ENCODE peak calls at places on chromosomes 1 and 21, in nine cellular contexts. I is glutamatergic neuron, Y is NAMALWA, R is fibroblast of the aortic adventitia, V is dorsolateral prefrontal cortex, O is iPS DF 19.7, X is T follicular helper cell, K is psoas muscle, E is IMR-90. Z is an unnamed sample.

GRCh38 chr1:15017105-15017504 is 136.4 kb upstream of the TMEM51 start:
- DNase-seq in R (no peak), E (no peak), O (no peak), X (no peak), Y (no peak), K (no peak), V (no peak), I (no peak), Z (no peak)

GRCh38 chr21:38937286-38937790 is 131.6 kb downstream of the ETS2 start:
- DNase-seq in E (no peak), K (no peak), I (no peak), X (no peak), R (no peak), Y (no peak), O (no peak), V (no peak), Z (no peak)

GRCh38 chr21:44614161-44614631 is 2.3 kb downstream of the KRTAP10-8 start:
- DNase-seq in V (no peak), K (no peak), I (no peak), R (no peak), Y (no peak), O (no peak), E (no peak), X (no peak), Z (no peak)

GRCh38 chr1:212916395-212917133 is 33.8 kb upstream of the VASH2 start:
- DNase-seq in X (no peak), I (peak; percentile 54), O (peak; percentile 91), V (peak; percentile 83), R (peak; percentile 8), E (peak; percentile 22), Y (no peak), K (peak; percentile 56), Z (peak; percentile 49)

GRCh38 chr1:911875-912739 is 11.6 kb upstream of the SAMD11 start:
- DNase-seq in V (no peak), K (peak; percentile 35), O (no peak), X (no peak), Y (no peak), E (no peak), I (peak; percentile 14), R (no peak), Z (no peak)

GRCh38 chr1:205421728-205422127 is at the start of gene LEMD1:
- DNase-seq in O (no peak), R (no peak), Y (no peak), I (no peak), X (no peak), V (no peak), K (no peak), E (no peak), Z (no peak)

GRCh38 chr21:45981154-45981606 is 390 bp upstream of the COL6A1 start:
- DNase-seq in K (peak; percentile 92), E (peak; percentile 88), R (peak; percentile 92), Y (peak; percentile 23), V (peak; percentile 78), X (peak; percentile 42), O (no peak), I (peak; percentile 84), Z (peak; percentile 88)

GRCh38 chr1:25675729-25676476 is 59.3 kb downstream of the MAN1C1 start:
- DNase-seq in K (no peak), O (no peak), Y (no peak), R (no peak), I (no peak), V (no peak), E (no peak), X (peak; percentile 50), Z (no peak)

GRCh38 chr1:223052479-223052878 is 90.6 kb downstream of the TLR5 start:
- DNase-seq in K (no peak), X (no peak), O (no peak), Y (no peak), I (no peak), V (no peak), R (no peak), E (no peak), Z (no peak)

GRCh38 chr21:43300496-43301423 is 126.2 kb downstream of the SIK1 start:
- DNase-seq in V (peak; percentile 39), X (no peak), R (no peak), K (peak; percentile 76), I (peak; percentile 24), Y (no peak), O (no peak), E (peak; percentile 16), Z (peak; percentile 52)

GRCh38 chr1:180270767-180271639 is 40.9 kb downstream of the LHX4 start:
- DNase-seq in E (peak; percentile 88), V (peak; percentile 64), R (peak; percentile 39), K (no peak), Y (no peak), O (no peak), X (no peak), I (no peak), Z (peak; percentile 77)

GRCh38 chr1:219670426-219671149 is 57.7 kb upstream of the ZC3H11B start:
- DNase-seq in R (peak; percentile 98), Y (no peak), V (no peak), X (no peak), K (peak; percentile 47), O (no peak), E (no peak), I (no peak), Z (peak; percentile 92)

GRCh38 chr1:38872401-38873026 is 634 bp downstream of the MYCBP start:
- DNase-seq in O (no peak), E (peak; percentile 31), I (no peak), X (no peak), V (peak; percentile 51), Y (peak; percentile 49), K (no peak), R (peak; percentile 35), Z (peak; percentile 39)

GRCh38 chr1:48777219-48777895 is 666 bp upstream of the BEND5 start:
- DNase-seq in Y (no peak), R (no peak), I (peak; percentile 25), K (no peak), X (no peak), O (no peak), V (peak; percentile 44), E (no peak), Z (no peak)

GRCh38 chr1:3004285-3005205 is 16.7 kb upstream of the ACTRT2 start:
- DNase-seq in V (no peak), X (no peak), O (no peak), Y (no peak), E (no peak), K (peak; percentile 12), R (no peak), I (no peak), Z (no peak)

GRCh38 chr1:116667577-116668105 is at the start of gene IGSF3:
- DNase-seq in Y (no peak), X (peak; percentile 8), R (no peak), O (no peak), E (peak; percentile 5), V (peak; percentile 60), K (peak; percentile 79), I (peak; percentile 86), Z (peak; percentile 34)

GRCh38 chr1:109265016-109265415 is 15.7 kb downstream of the CELSR2 start:
- DNase-seq in E (no peak), V (peak; percentile 40), K (peak; percentile 31), Y (no peak), I (no peak), O (no peak), X (no peak), R (no peak), Z (no peak)

GRCh38 chr1:29448456-29449317 is 212.4 kb downstream of the PTPRU start:
- DNase-seq in Y (no peak), K (no peak), E (no peak), O (no peak), R (no peak), X (no peak), V (no peak), I (no peak), Z (no peak)

GRCh38 chr1:151156515-151156819 is at the start of gene TNFAIP8L2:
- DNase-seq in K (peak; percentile 75), R (no peak), O (no peak), V (no peak), I (no peak), Y (peak; percentile 72), X (peak; percentile 62), E (no peak), Z (no peak)

GRCh38 chr1:89454845-89455521 is 69.6 kb upstream of the LRRC8B start:
- DNase-seq in X (peak; percentile 48), E (peak; percentile 44), K (no peak), O (no peak), V (no peak), I (peak; percentile 41), R (peak; percentile 66), Y (peak; percentile 70), Z (peak; percentile 66)

GRCh38 chr1:45685308-45686080 is 839 bp downstream of the GPBP1L1 start:
- DNase-seq in Y (peak; percentile 52), V (no peak), E (peak; percentile 2), X (no peak), I (no peak), O (no peak), R (peak; percentile 31), K (no peak), Z (peak; percentile 23)

GRCh38 chr1:181152892-181153633 is 64.6 kb downstream of the IER5 start:
- DNase-seq in E (peak; percentile 94), O (no peak), V (peak; percentile 78), X (no peak), I (no peak), R (peak; percentile 97), Y (peak; percentile 94), K (peak; percentile 95), Z (peak; percentile 73)

GRCh38 chr21:44357064-44357837 is 3.8 kb downstream of the TRPM2 start:
- DNase-seq in Y (no peak), O (no peak), K (no peak), V (no peak), R (no peak), E (no peak), I (no peak), X (no peak), Z (no peak)

GRCh38 chr1:52454779-52455178 is 50.4 kb downstream of the PRPF38A start:
- DNase-seq in I (no peak), O (no peak), K (no peak), X (no peak), V (no peak), Y (no peak), R (no peak), E (no peak), Z (no peak)

GRCh38 chr1:17839641-17840196 is 84.6 kb downstream of the ACTL8 start:
- DNase-seq in I (no peak), Y (no peak), O (no peak), K (no peak), V (no peak), R (no peak), X (no peak), E (no peak), Z (no peak)

Z was measured in cardiac fibroblast.